ENCODE peak calls at places on chromosomes 12 and 14, in nine cellular contexts. X, A, M, O, I, K, E, F and U are unnamed samples.

GRCh38 chr14:53295985-53296582 is 143.0 kb upstream of the DDHD1 start:
- DNase-seq in X (peak), M (peak), I (no peak), K (no peak), F (peak), E (no peak), O (no peak), A (no peak), U (no peak)

GRCh38 chr12:22415342-22416309 is 81.1 kb upstream of the ST8SIA1 start:
- DNase-seq in K (no peak), E (no peak), X (no peak), O (no peak), M (peak), F (no peak), I (no peak), A (no peak), U (no peak)

GRCh38 chr12:50637870-50638481 is 125.9 kb upstream of the ATF1 start:
- DNase-seq in F (peak), A (no peak), I (no peak), O (no peak), M (peak), X (peak), E (no peak), K (no peak), U (peak)

GRCh38 chr12:82970614-82971013 is 283.9 kb downstream of the TMTC2 start:
- DNase-seq in X (no peak), M (no peak), O (no peak), K (no peak), A (no peak), F (no peak), E (no peak), I (no peak), U (no peak)

GRCh38 chr12:70686299-70686698 is 49.1 kb upstream of the PTPRB start:
- DNase-seq in X (no peak), I (no peak), A (no peak), M (peak), E (no peak), O (no peak), F (no peak), K (no peak), U (no peak)

GRCh38 chr12:125296701-125297100 is 231.5 kb downstream of the AACS start:
- DNase-seq in O (no peak), I (no peak), K (no peak), M (no peak), A (no peak), X (no peak), E (no peak), F (no peak), U (no peak)

GRCh38 chr14:57732886-57733285 is 133.0 kb downstream of the SLC35F4 start:
- DNase-seq in E (no peak), O (no peak), I (no peak), X (no peak), F (no peak), A (no peak), M (peak), K (no peak), U (no peak)

GRCh38 chr12:20549115-20549719 is 145.9 kb upstream of the SLCO1C1 start:
- DNase-seq in A (no peak), E (peak), I (no peak), M (peak), F (no peak), X (peak), K (no peak), O (no peak), U (no peak)

GRCh38 chr12:129961111-129961510 is 57.3 kb upstream of the TMEM132D start:
- DNase-seq in E (no peak), I (no peak), X (no peak), K (no peak), A (peak), M (no peak), O (no peak), F (no peak), U (peak)

GRCh38 chr14:30580616-30581282 is 21.8 kb downstream of the G2E3 start:
- DNase-seq in O (no peak), F (no peak), X (peak), K (no peak), M (peak), E (no peak), A (no peak), I (no peak), U (no peak)

GRCh38 chr12:65908147-65908546 is 83.9 kb downstream of the HMGA2 start:
- DNase-seq in M (no peak), A (no peak), O (no peak), K (no peak), I (no peak), E (no peak), X (no peak), F (no peak), U (no peak)

GRCh38 chr12:128445728-128446127 is 178.8 kb downstream of the TMEM132C start:
- DNase-seq in F (no peak), K (no peak), E (no peak), X (no peak), M (no peak), I (no peak), A (no peak), O (no peak), U (no peak)

GRCh38 chr14:87152701-87153100 is 840.3 kb downstream of the GALC start:
- DNase-seq in I (no peak), M (no peak), E (no peak), O (no peak), A (no peak), F (no peak), K (no peak), X (no peak), U (no peak)

GRCh38 chr12:40012709-40013108 is 93.2 kb downstream of the SLC2A13 start:
- DNase-seq in O (no peak), X (no peak), F (no peak), A (no peak), E (no peak), M (no peak), I (no peak), K (no peak), U (no peak)

GRCh38 chr14:60085085-60085484 is 6.6 kb upstream of the PCNX4 start:
- DNase-seq in M (peak), I (no peak), K (no peak), E (no peak), A (no peak), O (no peak), F (no peak), X (peak), U (no peak)

GRCh38 chr14:61221906-61222305 is 59.2 kb downstream of the TMEM30B start:
- DNase-seq in M (no peak), F (no peak), K (no peak), A (no peak), X (no peak), I (no peak), E (no peak), O (no peak), U (no peak)

GRCh38 chr14:24883571-24883970 is 166.4 kb downstream of the STXBP6 start:
- DNase-seq in E (no peak), X (no peak), O (no peak), M (peak), I (no peak), A (no peak), F (no peak), K (no peak), U (no peak)

GRCh38 chr12:89134213-89134770 is 218.0 kb downstream of the DUSP6 start:
- DNase-seq in X (no peak), I (no peak), M (no peak), F (no peak), K (no peak), E (no peak), O (no peak), A (no peak), U (no peak)